ENCODE peak calls at places on chromosomes 11 and 22, in seven cellular contexts. S is CD8-positive, alpha-beta memory T cell; I is HAP-1; V is CD8-positive, alpha-beta T cell; E is heart right ventricle; U is endothelial cell of umbilical vein; Q is neural progenitor cell. T is an unnamed sample. For H3K4me1, the result is how much of the 10 kb centered on the place peaks cover.

GRCh38 chr11:72598901-72599300 is 75.3 kb downstream of the PDE2A start:
- DNase-seq in S (no peak), I (no peak), V (no peak), E (peak), U (peak), Q (peak), T (no peak)

GRCh38 chr11:111157571-111157970 is 88.0 kb upstream of the POU2AF2 start:
- DNase-seq in S (no peak), I (no peak), V (no peak), E (no peak), U (no peak), Q (no peak), T (no peak)

GRCh38 chr11:100930185-100930778 is 199.3 kb downstream of the PGR start:
- DNase-seq in S (no peak), I (peak), V (no peak), E (peak), U (peak), Q (peak), T (peak)

GRCh38 chr22:31526275-31526674 is 29.9 kb downstream of the SFI1 start:
- DNase-seq in S (no peak), I (no peak), V (no peak), E (no peak), U (no peak), Q (no peak), T (no peak)

GRCh38 chr11:45739866-45740265 is 65.1 kb upstream of the SLC35C1 start:
- DNase-seq in S (no peak), I (no peak), V (no peak), E (no peak), U (no peak), Q (no peak), T (no peak)

GRCh38 chr11:33670250-33671011 is 30.2 kb downstream of the C11orf91 start:
- DNase-seq in S (no peak), I (no peak), V (no peak), E (no peak), U (peak), Q (no peak), T (no peak)

GRCh38 chr11:74932169-74932568 is 16.7 kb downstream of the XRRA1 start:
- DNase-seq in S (no peak), I (no peak), V (no peak), E (no peak), U (peak), Q (no peak), T (no peak)

GRCh38 chr22:46076651-46077339 is 73.5 kb upstream of the PPARA start:
- DNase-seq in S (no peak), I (peak), V (no peak), E (no peak), U (no peak), Q (no peak), T (no peak)

GRCh38 chr11:69711824-69712801 is 8.3 kb upstream of the FGF19 start:
- DNase-seq in S (no peak), I (no peak), V (peak), E (no peak), U (no peak), Q (peak), T (no peak)

DNA sequence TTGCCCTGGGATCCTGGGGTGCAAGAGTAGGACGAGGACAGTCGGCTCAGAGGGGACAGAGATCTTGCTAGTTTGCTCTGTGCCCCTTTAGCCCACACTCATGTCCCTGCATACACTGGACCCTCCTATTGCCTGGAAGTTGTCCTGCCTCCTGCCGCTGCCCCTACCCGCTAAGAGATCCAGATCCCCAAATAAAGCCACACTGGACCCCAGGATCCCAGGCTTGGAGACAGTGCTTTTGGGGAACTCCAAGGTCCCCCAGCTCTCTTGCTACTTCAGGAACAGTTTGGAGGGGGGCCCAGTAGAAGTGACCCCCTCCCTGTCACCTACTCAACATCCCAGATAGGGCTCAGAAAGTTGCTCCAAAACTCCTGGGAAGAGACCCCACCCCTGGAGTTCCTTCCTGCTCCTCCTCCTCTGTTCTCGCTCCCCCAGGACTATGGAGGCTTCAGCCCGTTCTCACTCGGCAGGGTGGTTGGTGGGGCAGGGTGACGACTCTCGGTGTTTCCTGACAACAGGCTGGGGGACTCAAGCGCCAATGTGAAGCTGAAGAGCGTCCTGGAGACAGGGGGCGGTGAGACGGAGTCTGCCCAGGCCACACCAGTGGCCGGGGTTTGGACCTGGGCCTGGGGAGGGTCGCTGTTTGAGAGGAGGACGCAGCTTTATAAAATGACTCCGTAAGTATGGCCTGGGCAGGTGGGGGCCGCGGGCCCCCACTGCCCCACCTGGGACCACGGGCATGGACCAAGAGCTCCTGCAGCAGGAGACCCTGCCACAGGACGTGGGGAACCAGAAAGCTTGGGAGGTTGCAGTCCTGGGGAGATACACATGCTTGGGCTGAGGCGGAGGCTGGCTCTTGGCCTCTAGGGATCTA is 19.2 kb upstream of the TUB start:
- DNase-seq in S (no peak), I (no peak), V (peak), E (no peak), U (no peak), Q (no peak), T (no peak)
- H3K4me1 ChIP-seq in S (under half), I (under half), V (under half), E (under half), U (under half), Q (under half), T (under half)

GRCh38 chr11:68120212-68121066 is 749 bp downstream of the CHKA start:
- DNase-seq in S (peak), I (peak), V (peak), E (peak), U (peak), Q (peak), T (peak)
- H3K4me1 ChIP-seq in S (under half), I (under half), V (under half), E (under half), U (under half), Q (under half), T (half or more)

DNA sequence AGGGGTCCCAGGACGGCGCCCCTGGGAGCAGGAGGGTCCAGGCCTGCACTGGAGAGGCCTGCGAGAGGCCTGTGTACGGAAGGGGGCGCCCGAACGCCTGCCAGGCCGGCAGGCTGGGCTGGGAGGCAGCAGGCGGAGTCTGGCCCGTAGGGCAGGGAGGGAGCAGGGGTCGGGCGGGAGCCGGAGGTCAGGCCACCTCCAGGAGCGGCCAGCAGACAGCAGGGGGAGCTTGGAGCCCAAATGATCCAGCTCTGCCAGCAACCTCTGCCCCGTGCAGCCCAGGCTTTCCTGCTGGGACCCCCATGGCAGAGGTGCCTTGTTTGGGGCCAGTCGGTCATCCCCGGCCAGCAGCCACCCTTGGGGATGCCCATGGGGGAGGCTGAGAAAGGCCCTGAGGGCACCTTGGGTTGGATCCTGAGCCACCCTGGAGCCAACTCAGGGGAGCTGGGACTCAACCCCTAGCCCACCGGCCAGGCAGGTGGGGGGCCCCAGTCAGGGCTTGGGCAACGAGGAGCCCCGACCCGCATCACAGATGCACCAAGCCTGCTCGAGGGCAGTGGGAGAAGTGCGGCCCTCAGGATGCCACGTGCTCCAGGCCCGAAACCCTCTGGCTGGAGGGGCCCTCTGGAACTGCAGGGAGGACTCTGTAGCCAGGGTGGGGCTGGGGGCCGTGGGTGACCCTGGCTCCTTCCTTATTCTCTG is 9.6 kb upstream of the SYT8 start:
- DNase-seq in S (no peak), I (peak), V (no peak), E (no peak), U (no peak), Q (peak), T (peak)
- H3K4me1 ChIP-seq in S (under half), I (under half), V (under half), E (under half), U (under half), Q (under half), T (under half)

GRCh38 chr11:3807856-3808845 is at the start of gene PGAP2:
- DNase-seq in S (peak), I (peak), V (peak), E (peak), U (peak), Q (peak), T (peak)
- H3K4me1 ChIP-seq in S (under half), I (under half), V (under half), E (under half), U (under half), Q (under half), T (under half)

DNA sequence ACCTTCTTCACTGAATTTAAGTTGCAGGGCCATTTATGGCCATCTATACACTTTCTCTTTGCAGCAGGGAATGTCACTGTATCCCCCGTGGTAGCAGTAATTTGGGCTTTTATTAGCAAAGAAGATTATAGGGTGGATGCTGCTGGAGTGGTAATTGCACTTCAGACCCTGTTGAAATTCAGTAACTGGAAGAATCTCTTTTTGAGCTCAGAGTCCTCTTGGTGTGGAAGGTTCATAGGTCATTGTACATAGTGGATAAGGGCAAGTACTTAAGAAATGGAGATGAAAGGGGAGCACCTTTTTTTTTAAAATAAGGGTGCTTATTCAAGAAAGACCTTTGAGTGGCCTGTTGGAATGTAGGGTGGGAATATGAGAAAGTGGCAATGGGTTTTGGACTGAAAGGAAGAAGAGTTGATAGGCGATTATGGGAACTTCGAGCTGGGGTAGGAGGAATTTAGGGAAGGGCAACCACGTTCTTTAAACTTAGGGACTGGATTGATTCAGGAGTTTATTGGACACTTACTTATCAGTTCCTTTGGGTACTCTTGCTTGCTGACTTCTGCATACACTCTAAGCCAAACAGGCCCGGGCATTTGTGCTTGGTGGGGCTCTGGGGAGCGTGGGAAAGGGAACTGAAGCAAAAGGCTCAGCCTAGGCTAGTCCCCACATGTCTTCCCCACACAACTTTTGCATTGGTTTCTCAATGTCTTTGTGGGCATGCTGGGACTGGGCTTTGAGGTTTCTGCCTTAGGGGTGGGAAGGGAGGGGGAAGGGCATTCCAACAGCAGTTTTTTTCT is 26.5 kb downstream of the CTNND1 start:
- DNase-seq in S (no peak), I (no peak), V (no peak), E (no peak), U (no peak), Q (peak), T (no peak)
- H3K4me1 ChIP-seq in S (under half), I (under half), V (under half), E (half or more), U (under half), Q (under half), T (under half)

GRCh38 chr11:84720706-84721402 is 906.3 kb downstream of the DLG2 start:
- DNase-seq in S (no peak), I (peak), V (no peak), E (peak), U (no peak), Q (peak), T (no peak)
- H3K4me1 ChIP-seq in S (under half), I (under half), V (under half), E (under half), U (under half), Q (under half), T (under half)

GRCh38 chr11:118868659-118869058 is 15.0 kb upstream of the CXCR5 start:
- DNase-seq in S (no peak), I (no peak), V (no peak), E (no peak), U (no peak), Q (no peak), T (no peak)
- H3K4me1 ChIP-seq in S (under half), I (under half), V (under half), E (under half), U (under half), Q (under half), T (under half)

GRCh38 chr22:47715866-47716578 is 953.6 kb downstream of the TBC1D22A start:
- DNase-seq in S (no peak), I (no peak), V (no peak), E (no peak), U (no peak), Q (no peak), T (no peak)

GRCh38 chr22:47718337-47718736 is 955.9 kb downstream of the TBC1D22A start:
- DNase-seq in S (no peak), I (no peak), V (no peak), E (no peak), U (no peak), Q (no peak), T (no peak)

GRCh38 chr22:47710135-47710534 is 947.7 kb downstream of the TBC1D22A start:
- DNase-seq in S (no peak), I (no peak), V (no peak), E (no peak), U (no peak), Q (no peak), T (no peak)

GRCh38 chr22:47716890-47717615 is 954.6 kb downstream of the TBC1D22A start:
- DNase-seq in S (no peak), I (no peak), V (no peak), E (no peak), U (no peak), Q (no peak), T (no peak)

GRCh38 chr22:47713880-47714452 is 951.5 kb downstream of the TBC1D22A start:
- DNase-seq in S (no peak), I (no peak), V (no peak), E (no peak), U (no peak), Q (peak), T (no peak)
- H3K4me1 ChIP-seq in S (under half), I (under half), V (under half), E (under half), U (under half), Q (under half), T (under half)

DNA sequence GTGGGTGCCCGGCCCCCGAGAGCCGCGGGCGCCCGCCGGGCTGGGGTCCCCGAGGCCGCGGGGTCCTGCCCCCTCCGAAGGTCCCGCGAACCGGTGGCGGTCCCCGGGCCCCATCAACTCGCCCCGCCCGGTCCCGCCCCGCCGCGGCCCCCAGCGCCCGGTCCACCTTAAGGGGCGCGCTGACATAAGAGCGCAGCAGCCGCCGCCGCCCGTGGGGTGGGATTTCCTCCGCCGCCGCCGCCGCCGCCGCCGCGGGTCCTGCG is at the start of gene ZDHHC8:
- DNase-seq in S (peak), I (no peak), V (peak), E (no peak), U (no peak), Q (no peak), T (peak)
- H3K4me1 ChIP-seq in S (under half), I (under half), V (under half), E (under half), U (under half), Q (under half), T (under half)

GRCh38 chr22:49951001-49951677 is 9.4 kb upstream of the PIM3 start:
- DNase-seq in S (no peak), I (no peak), V (no peak), E (no peak), U (no peak), Q (no peak), T (no peak)

GRCh38 chr22:49953680-49954344 is 6.8 kb upstream of the PIM3 start:
- DNase-seq in S (no peak), I (no peak), V (no peak), E (no peak), U (no peak), Q (no peak), T (no peak)

GRCh38 chr22:49953027-49953679 is 7.4 kb upstream of the PIM3 start:
- DNase-seq in S (no peak), I (no peak), V (no peak), E (no peak), U (no peak), Q (no peak), T (no peak)

GRCh38 chr22:49951678-49951985 is 8.9 kb upstream of the PIM3 start:
- DNase-seq in S (no peak), I (no peak), V (no peak), E (no peak), U (no peak), Q (no peak), T (no peak)

DNA sequence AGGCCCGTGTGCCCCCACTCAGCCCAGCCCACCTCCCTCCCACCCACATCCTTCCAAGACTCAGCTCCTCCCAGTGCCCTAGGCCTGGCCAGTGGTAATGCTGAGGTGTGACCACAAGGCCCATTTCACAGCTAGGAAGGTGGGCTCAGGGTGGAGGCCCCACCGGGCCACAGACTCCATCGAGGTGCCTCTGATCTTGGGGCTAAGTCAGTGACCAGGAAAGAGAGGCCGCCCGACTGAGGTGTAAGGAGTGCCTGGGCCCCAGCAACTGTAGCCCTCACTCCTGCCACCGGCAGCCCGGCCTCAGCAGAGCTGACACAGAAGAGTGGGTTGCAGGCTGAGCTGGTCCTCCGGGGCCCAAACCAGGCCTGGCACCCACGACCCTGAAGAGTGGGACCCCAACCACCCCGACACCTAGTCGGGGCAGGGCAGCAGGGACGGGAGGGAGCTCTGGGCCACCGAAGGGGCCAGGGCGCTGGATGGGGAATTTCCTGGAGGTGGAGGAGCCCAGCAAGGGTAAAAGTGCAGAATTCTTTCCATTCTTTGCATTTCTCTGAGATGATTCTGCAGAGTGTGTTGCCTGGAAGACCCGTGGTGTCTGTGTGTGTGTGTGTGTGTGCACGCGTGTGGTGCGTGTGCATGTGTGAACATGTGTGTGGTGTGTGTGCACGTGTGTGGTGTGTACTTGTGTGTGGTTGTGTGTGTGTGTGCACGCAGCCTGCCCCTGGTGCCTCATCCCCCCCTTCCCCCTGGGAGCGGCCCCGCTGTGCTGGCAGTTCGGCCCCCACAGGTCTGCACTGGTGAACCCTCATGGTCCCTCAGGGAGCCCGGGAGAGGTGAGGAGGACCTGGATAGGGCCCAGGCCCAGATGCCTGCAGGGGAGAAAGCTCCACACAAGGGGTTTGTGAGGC is 8.3 kb upstream of the PIM3 start:
- DNase-seq in S (no peak), I (no peak), V (no peak), E (no peak), U (peak), Q (no peak), T (no peak)
- H3K4me1 ChIP-seq in S (under half), I (under half), V (under half), E (under half), U (under half), Q (under half), T (under half)